ENCODE peak calls at places on chromosomes 4 and X, in four cellular contexts. G, S, M and P are unnamed samples.

GRCh38 chrX:46381630-46382029 is 163.6 kb downstream of the ZNF674 start:
- DNase-seq in G (peak), S (no peak), M (peak), P (no peak)

GRCh38 chr4:167233523-167234387 is 539 bp downstream of the SPOCK3 start:
- DNase-seq in G (no peak), S (peak), M (no peak), P (no peak)

GRCh38 chr4:70996014-70996353 is 2.5 kb downstream of the DCK start:
- DNase-seq in G (no peak), S (no peak), M (no peak), P (no peak)

GRCh38 chrX:148049441-148049840 is 68.3 kb downstream of the FMR1NB start:
- DNase-seq in G (no peak), S (no peak), M (no peak), P (no peak)

GRCh38 chr4:41976775-41977516 is 4.6 kb upstream of the DCAF4L1 start:
- DNase-seq in G (no peak), S (no peak), M (no peak), P (no peak)

GRCh38 chrX:47168495-47169073 is 23.6 kb downstream of the RBM10 start:
- DNase-seq in G (no peak), S (no peak), M (no peak), P (no peak)

GRCh38 chrX:47068214-47068613 is 10.0 kb upstream of the RGN start:
- DNase-seq in G (no peak), S (no peak), M (no peak), P (no peak)

GRCh38 chr4:15714141-15714540 is 11.3 kb downstream of the BST1 start:
- DNase-seq in G (no peak), S (no peak), M (no peak), P (no peak)

GRCh38 chr4:74235135-74235534 is 73.1 kb upstream of the EPGN start:
- DNase-seq in G (no peak), S (no peak), M (no peak), P (no peak)

GRCh38 chr4:70678383-70678999 is 9.8 kb upstream of the UTP3 start:
- DNase-seq in G (no peak), S (no peak), M (no peak), P (no peak)

GRCh38 chr4:40377462-40378385 is 42.6 kb downstream of the CHRNA9 start:
- DNase-seq in G (no peak), S (no peak), M (no peak), P (no peak)

GRCh38 chrX:125205084-125205917 is 114.4 kb upstream of the TEX13C start:
- DNase-seq in G (no peak), S (no peak), M (no peak), P (no peak)

GRCh38 chr4:87555751-87556619 is 26.8 kb upstream of the SPARCL1 start:
- DNase-seq in G (no peak), S (no peak), M (no peak), P (no peak)

GRCh38 chrX:48961585-48962091 is 4.2 kb upstream of the OTUD5 start:
- DNase-seq in G (no peak), S (no peak), M (no peak), P (no peak)

GRCh38 chrX:104112326-104112951 is at the start of gene ZCCHC18:
- DNase-seq in G (peak), S (peak), M (peak), P (peak)

GRCh38 chr4:56410247-56410646 is 23.0 kb upstream of the AASDH start:
- DNase-seq in G (no peak), S (peak), M (no peak), P (no peak)

GRCh38 chr4:48706741-48707140 is 73.3 kb downstream of the FRYL start:
- DNase-seq in G (no peak), S (no peak), M (no peak), P (no peak)

GRCh38 chr4:19266566-19266965 is 985.1 kb upstream of the SLIT2 start:
- DNase-seq in G (no peak), S (no peak), M (no peak), P (no peak)

GRCh38 chr4:78552398-78553396 is 1.1 kb downstream of the ANXA3 start:
- DNase-seq in G (no peak), S (no peak), M (no peak), P (no peak)

GRCh38 chr4:25002679-25003078 is 28.1 kb downstream of the LGI2 start:
- DNase-seq in G (no peak), S (no peak), M (no peak), P (no peak)

GRCh38 chrX:77785400-77785745 is 643 bp downstream of the ATRX start:
- DNase-seq in G (no peak), S (peak), M (no peak), P (no peak)

GRCh38 chr4:74999714-75000309 is 66.9 kb downstream of the PARM1 start:
- DNase-seq in G (no peak), S (no peak), M (no peak), P (no peak)

GRCh38 chrX:11341274-11342256 is 48.4 kb downstream of the AMELX start:
- DNase-seq in G (no peak), S (no peak), M (no peak), P (no peak)